ENCODE peak calls at places on chromosomes 6 and 20, in four cellular contexts. One of them, this sample, is unnamed.

GRCh38 chr6:151796842-151797530 is 10.5 kb upstream of the ESR1 start:
- DNase-seq in HCT116: no peak
- DNase-seq in K562: no peak
- DNase-seq in HepG2: no peak
- DNase-seq in this sample: no peak

GRCh38 chr6:121688974-121689373 is 253.5 kb downstream of the GJA1 start:
- DNase-seq in HCT116: no peak
- DNase-seq in K562: no peak
- DNase-seq in HepG2: no peak
- DNase-seq in this sample: no peak

GRCh38 chr20:8305449-8305978 is 173.4 kb downstream of the PLCB1 start:
- DNase-seq in HCT116: peak
- DNase-seq in K562: peak
- DNase-seq in HepG2: peak
- DNase-seq in this sample: no peak

GRCh38 chr6:11853678-11854417 is 75.2 kb upstream of the ADTRP start:
- DNase-seq in HCT116: no peak
- DNase-seq in K562: no peak
- DNase-seq in HepG2: no peak
- DNase-seq in this sample: no peak

GRCh38 chr20:33031531-33031930 is at the start of gene BPIFB6:
- DNase-seq in HCT116: no peak
- DNase-seq in K562: no peak
- DNase-seq in HepG2: no peak
- DNase-seq in this sample: no peak

GRCh38 chr6:143592335-143592734 is 80.8 kb upstream of the FUCA2 start:
- DNase-seq in HCT116: peak
- DNase-seq in K562: peak
- DNase-seq in HepG2: peak
- DNase-seq in this sample: no peak

GRCh38 chr6:34145161-34146020 is 496 bp downstream of the GRM4 start:
- DNase-seq in HCT116: no peak
- DNase-seq in K562: no peak
- DNase-seq in HepG2: no peak
- DNase-seq in this sample: no peak

GRCh38 chr6:2799936-2800527 is 34.8 kb downstream of the WRNIP1 start:
- DNase-seq in HCT116: no peak
- DNase-seq in K562: no peak
- DNase-seq in HepG2: no peak
- DNase-seq in this sample: no peak

GRCh38 chr6:110270166-110270565 is 88.0 kb downstream of the METTL24 start:
- DNase-seq in HCT116: no peak
- DNase-seq in K562: no peak
- DNase-seq in HepG2: no peak
- DNase-seq in this sample: no peak

GRCh38 chr6:69105288-69105687 is 470.2 kb downstream of the ADGRB3 start:
- DNase-seq in HCT116: no peak
- DNase-seq in K562: no peak
- DNase-seq in HepG2: no peak
- DNase-seq in this sample: no peak

GRCh38 chr6:82178084-82178758 is 69.3 kb downstream of the IBTK start:
- DNase-seq in HCT116: no peak
- DNase-seq in K562: no peak
- DNase-seq in HepG2: peak
- DNase-seq in this sample: no peak

GRCh38 chr20:33991498-33991897 is 2.2 kb upstream of the RALY start:
- DNase-seq in HCT116: no peak
- DNase-seq in K562: no peak
- DNase-seq in HepG2: no peak
- DNase-seq in this sample: no peak

GRCh38 chr6:25660512-25660911 is 8.5 kb downstream of the SCGN start:
- DNase-seq in HCT116: peak
- DNase-seq in K562: peak
- DNase-seq in HepG2: peak
- DNase-seq in this sample: no peak

GRCh38 chr6:154229796-154230195 is 126.8 kb downstream of the IPCEF1 start:
- DNase-seq in HCT116: no peak
- DNase-seq in K562: no peak
- DNase-seq in HepG2: no peak
- DNase-seq in this sample: no peak

GRCh38 chr20:37202267-37202943 is 23.1 kb upstream of the MROH8 start:
- DNase-seq in HCT116: peak
- DNase-seq in K562: peak
- DNase-seq in HepG2: peak
- DNase-seq in this sample: peak

GRCh38 chr6:43096451-43097097 is 20.5 kb downstream of the PTK7 start:
- DNase-seq in HCT116: no peak
- DNase-seq in K562: peak
- DNase-seq in HepG2: no peak
- DNase-seq in this sample: no peak

GRCh38 chr6:31676322-31676903 is 4.5 kb downstream of the LY6G5C start:
- DNase-seq in HCT116: no peak
- DNase-seq in K562: no peak
- DNase-seq in HepG2: no peak
- DNase-seq in this sample: no peak

GRCh38 chr20:33521461-33521860 is 31.6 kb downstream of the CBFA2T2 start:
- DNase-seq in HCT116: no peak
- DNase-seq in K562: no peak
- DNase-seq in HepG2: no peak
- DNase-seq in this sample: no peak

GRCh38 chr6:126396131-126396530 is 56.2 kb downstream of the CENPW start:
- DNase-seq in HCT116: no peak
- DNase-seq in K562: no peak
- DNase-seq in HepG2: no peak
- DNase-seq in this sample: no peak

GRCh38 chr6:108564178-108564577 is 3.5 kb downstream of the FOXO3 start:
- DNase-seq in HCT116: peak
- DNase-seq in K562: no peak
- DNase-seq in HepG2: no peak
- DNase-seq in this sample: peak

GRCh38 chr6:121733216-121733615 is 297.8 kb downstream of the GJA1 start:
- DNase-seq in HCT116: no peak
- DNase-seq in K562: no peak
- DNase-seq in HepG2: no peak
- DNase-seq in this sample: no peak

GRCh38 chr20:32585011-32585518 is at the start of gene NOL4L:
- DNase-seq in HCT116: no peak
- DNase-seq in K562: peak
- DNase-seq in HepG2: no peak
- DNase-seq in this sample: no peak

GRCh38 chr6:43247115-43247999 is 4.1 kb downstream of the TTBK1 start:
- DNase-seq in HCT116: peak
- DNase-seq in K562: peak
- DNase-seq in HepG2: peak
- DNase-seq in this sample: no peak

GRCh38 chr6:111027219-111027618 is 45.4 kb downstream of the RPF2 start:
- DNase-seq in HCT116: no peak
- DNase-seq in K562: no peak
- DNase-seq in HepG2: no peak
- DNase-seq in this sample: no peak

GRCh38 chr6:6885521-6886088 is 222.2 kb upstream of the RREB1 start:
- DNase-seq in HCT116: no peak
- DNase-seq in K562: no peak
- DNase-seq in HepG2: no peak
- DNase-seq in this sample: no peak

GRCh38 chr6:114327074-114327473 is 15.7 kb downstream of the HS3ST5 start:
- DNase-seq in HCT116: no peak
- DNase-seq in K562: no peak
- DNase-seq in HepG2: peak
- DNase-seq in this sample: no peak

GRCh38 chr6:114319749-114320148 is 23.1 kb downstream of the HS3ST5 start:
- DNase-seq in HCT116: no peak
- DNase-seq in K562: no peak
- DNase-seq in HepG2: no peak
- DNase-seq in this sample: no peak

GRCh38 chr6:114323784-114324183 is 19.0 kb downstream of the HS3ST5 start:
- DNase-seq in HCT116: no peak
- DNase-seq in K562: no peak
- DNase-seq in HepG2: no peak
- DNase-seq in this sample: no peak
- TF ChIP-seq TCF7L2 in HCT116: no peak
- TF ChIP-seq TCF7L2 in K562: no peak
- TF ChIP-seq TCF7L2 in HepG2: no peak
- TF ChIP-seq TCF7L2 in this sample: no peak

GRCh38 chr6:74939309-74939708 is 266.5 kb downstream of the COL12A1 start:
- DNase-seq in HCT116: peak
- DNase-seq in K562: no peak
- DNase-seq in HepG2: no peak
- DNase-seq in this sample: no peak
- TF ChIP-seq TCF7L2 in HCT116: no peak
- TF ChIP-seq TCF7L2 in K562: no peak
- TF ChIP-seq TCF7L2 in HepG2: no peak
- TF ChIP-seq TCF7L2 in this sample: no peak

GRCh38 chr20:1877604-1878195 is 17.5 kb upstream of the SIRPA start:
- DNase-seq in HCT116: no peak
- DNase-seq in K562: no peak
- DNase-seq in HepG2: no peak
- DNase-seq in this sample: no peak
- TF ChIP-seq TCF7L2 in HCT116: no peak
- TF ChIP-seq TCF7L2 in K562: no peak
- TF ChIP-seq TCF7L2 in HepG2: no peak
- TF ChIP-seq TCF7L2 in this sample: no peak

GRCh38 chr20:63290677-63291472 is 2.1 kb upstream of the COL20A1 start:
- DNase-seq in HCT116: peak
- DNase-seq in K562: peak
- DNase-seq in HepG2: peak
- DNase-seq in this sample: no peak
- TF ChIP-seq TCF7L2 in HCT116: no peak
- TF ChIP-seq TCF7L2 in K562: no peak
- TF ChIP-seq TCF7L2 in HepG2: no peak
- TF ChIP-seq TCF7L2 in this sample: no peak